ENCODE peak calls at places on chromosomes 5 and 9, in five cellular contexts. One of them, this sample, is unnamed.

GRCh38 chr5:100623719-100624118 is 88.5 kb downstream of the FAM174A start:
- DNase-seq in BE2C: no peak
- DNase-seq in upper lobe of right lung: no peak
- DNase-seq in breast epithelium: no peak
- DNase-seq in esophagus squamous epithelium: no peak
- DNase-seq in this sample: no peak

GRCh38 chr5:176625512-176625911 is 4.8 kb downstream of the SNCB start:
- DNase-seq in BE2C: no peak
- DNase-seq in upper lobe of right lung: no peak
- DNase-seq in breast epithelium: no peak
- DNase-seq in esophagus squamous epithelium: no peak
- DNase-seq in this sample: no peak

GRCh38 chr5:89816038-89816437 is 593.5 kb downstream of the CETN3 start:
- DNase-seq in BE2C: no peak
- DNase-seq in upper lobe of right lung: no peak
- DNase-seq in breast epithelium: no peak
- DNase-seq in esophagus squamous epithelium: no peak
- DNase-seq in this sample: no peak

GRCh38 chr9:14321517-14322125 is 7.7 kb upstream of the NFIB start:
- DNase-seq in BE2C: no peak
- DNase-seq in upper lobe of right lung: no peak
- DNase-seq in breast epithelium: no peak
- DNase-seq in esophagus squamous epithelium: no peak
- DNase-seq in this sample: no peak

GRCh38 chr5:147671365-147671764 is 111.2 kb downstream of the JAKMIP2 start:
- DNase-seq in BE2C: no peak
- DNase-seq in upper lobe of right lung: no peak
- DNase-seq in breast epithelium: no peak
- DNase-seq in esophagus squamous epithelium: no peak
- DNase-seq in this sample: no peak

GRCh38 chr9:7894231-7894630 is 94.7 kb upstream of the DMAC1 start:
- DNase-seq in BE2C: no peak
- DNase-seq in upper lobe of right lung: no peak
- DNase-seq in breast epithelium: no peak
- DNase-seq in esophagus squamous epithelium: no peak
- DNase-seq in this sample: no peak

GRCh38 chr5:76754765-76755164 is 38.8 kb downstream of the F2R start:
- DNase-seq in BE2C: no peak
- DNase-seq in upper lobe of right lung: no peak
- DNase-seq in breast epithelium: no peak
- DNase-seq in esophagus squamous epithelium: no peak
- DNase-seq in this sample: no peak

GRCh38 chr9:76593011-76593347 is 134.0 kb downstream of the GCNT1 start:
- DNase-seq in BE2C: no peak
- DNase-seq in upper lobe of right lung: no peak
- DNase-seq in breast epithelium: no peak
- DNase-seq in esophagus squamous epithelium: no peak
- DNase-seq in this sample: no peak

GRCh38 chr5:52620315-52620714 is 167.4 kb upstream of the ITGA1 start:
- DNase-seq in BE2C: no peak
- DNase-seq in upper lobe of right lung: no peak
- DNase-seq in breast epithelium: no peak
- DNase-seq in esophagus squamous epithelium: no peak
- DNase-seq in this sample: no peak

GRCh38 chr5:96984506-96985192 is 48.8 kb downstream of the LNPEP start:
- DNase-seq in BE2C: no peak
- DNase-seq in upper lobe of right lung: no peak
- DNase-seq in breast epithelium: no peak
- DNase-seq in esophagus squamous epithelium: no peak
- DNase-seq in this sample: no peak

GRCh38 chr5:5246736-5247135 is 106.6 kb downstream of the ADAMTS16 start:
- DNase-seq in BE2C: no peak
- DNase-seq in upper lobe of right lung: no peak
- DNase-seq in breast epithelium: no peak
- DNase-seq in esophagus squamous epithelium: no peak
- DNase-seq in this sample: no peak

GRCh38 chr9:113589890-113590289 is 126.4 kb downstream of the RGS3 start:
- DNase-seq in BE2C: no peak
- DNase-seq in upper lobe of right lung: no peak
- DNase-seq in breast epithelium: no peak
- DNase-seq in esophagus squamous epithelium: no peak
- DNase-seq in this sample: no peak

GRCh38 chr5:178630475-178630930 is 3.7 kb upstream of the CLK4 start:
- DNase-seq in BE2C: no peak
- DNase-seq in upper lobe of right lung: no peak
- DNase-seq in breast epithelium: no peak
- DNase-seq in esophagus squamous epithelium: no peak
- DNase-seq in this sample: no peak

GRCh38 chr9:89021154-89021803 is 30.0 kb downstream of the S1PR3 start:
- DNase-seq in BE2C: no peak
- DNase-seq in upper lobe of right lung: no peak
- DNase-seq in breast epithelium: peak
- DNase-seq in esophagus squamous epithelium: no peak
- DNase-seq in this sample: no peak

GRCh38 chr5:19492861-19493260 is 495.1 kb downstream of the CDH18 start:
- DNase-seq in BE2C: no peak
- DNase-seq in upper lobe of right lung: no peak
- DNase-seq in breast epithelium: no peak
- DNase-seq in esophagus squamous epithelium: no peak
- DNase-seq in this sample: no peak

GRCh38 chr9:119101048-119101447 is 268.2 kb downstream of the BRINP1 start:
- DNase-seq in BE2C: no peak
- DNase-seq in upper lobe of right lung: no peak
- DNase-seq in breast epithelium: no peak
- DNase-seq in esophagus squamous epithelium: no peak
- DNase-seq in this sample: no peak

GRCh38 chr9:116644099-116644688 is 42.9 kb upstream of the TRIM32 start:
- DNase-seq in BE2C: no peak
- DNase-seq in upper lobe of right lung: no peak
- DNase-seq in breast epithelium: no peak
- DNase-seq in esophagus squamous epithelium: no peak
- DNase-seq in this sample: no peak

GRCh38 chr9:91419222-91420191 is 4.1 kb downstream of the NFIL3 start:
- DNase-seq in BE2C: no peak
- DNase-seq in upper lobe of right lung: peak
- DNase-seq in breast epithelium: no peak
- DNase-seq in esophagus squamous epithelium: no peak
- DNase-seq in this sample: no peak

GRCh38 chr9:38227656-38228055 is 158.6 kb upstream of the SHB start:
- DNase-seq in BE2C: peak
- DNase-seq in upper lobe of right lung: peak
- DNase-seq in breast epithelium: no peak
- DNase-seq in esophagus squamous epithelium: no peak
- DNase-seq in this sample: no peak

GRCh38 chr5:143599474-143599873 is 196.0 kb upstream of the NR3C1 start:
- DNase-seq in BE2C: no peak
- DNase-seq in upper lobe of right lung: no peak
- DNase-seq in breast epithelium: no peak
- DNase-seq in esophagus squamous epithelium: no peak
- DNase-seq in this sample: no peak

GRCh38 chr5:123610665-123611406 is 98.9 kb downstream of the CSNK1G3 start:
- DNase-seq in BE2C: peak
- DNase-seq in upper lobe of right lung: no peak
- DNase-seq in breast epithelium: no peak
- DNase-seq in esophagus squamous epithelium: no peak
- DNase-seq in this sample: peak

GRCh38 chr5:61052870-61053269 is 107.9 kb downstream of the NDUFAF2 start:
- DNase-seq in BE2C: no peak
- DNase-seq in upper lobe of right lung: no peak
- DNase-seq in breast epithelium: no peak
- DNase-seq in esophagus squamous epithelium: no peak
- DNase-seq in this sample: no peak

GRCh38 chr5:160475864-160476438 is 54.3 kb downstream of the PTTG1 start:
- DNase-seq in BE2C: no peak
- DNase-seq in upper lobe of right lung: no peak
- DNase-seq in breast epithelium: no peak
- DNase-seq in esophagus squamous epithelium: no peak
- DNase-seq in this sample: no peak

GRCh38 chr9:115939065-115939765 is 214.4 kb upstream of the PAPPA start:
- DNase-seq in BE2C: no peak
- DNase-seq in upper lobe of right lung: no peak
- DNase-seq in breast epithelium: no peak
- DNase-seq in esophagus squamous epithelium: no peak
- DNase-seq in this sample: no peak

GRCh38 chr5:125835293-125836172 is 587.7 kb upstream of the GRAMD2B start:
- DNase-seq in BE2C: peak
- DNase-seq in upper lobe of right lung: peak
- DNase-seq in breast epithelium: no peak
- DNase-seq in esophagus squamous epithelium: no peak
- DNase-seq in this sample: peak

GRCh38 chr5:87872986-87873385 is 395.7 kb downstream of the TMEM161B start:
- DNase-seq in BE2C: no peak
- DNase-seq in upper lobe of right lung: no peak
- DNase-seq in breast epithelium: no peak
- DNase-seq in esophagus squamous epithelium: no peak
- DNase-seq in this sample: peak

GRCh38 chr5:83405662-83406061 is 65.9 kb upstream of the VCAN start:
- DNase-seq in BE2C: no peak
- DNase-seq in upper lobe of right lung: no peak
- DNase-seq in breast epithelium: no peak
- DNase-seq in esophagus squamous epithelium: no peak
- DNase-seq in this sample: no peak

DNA sequence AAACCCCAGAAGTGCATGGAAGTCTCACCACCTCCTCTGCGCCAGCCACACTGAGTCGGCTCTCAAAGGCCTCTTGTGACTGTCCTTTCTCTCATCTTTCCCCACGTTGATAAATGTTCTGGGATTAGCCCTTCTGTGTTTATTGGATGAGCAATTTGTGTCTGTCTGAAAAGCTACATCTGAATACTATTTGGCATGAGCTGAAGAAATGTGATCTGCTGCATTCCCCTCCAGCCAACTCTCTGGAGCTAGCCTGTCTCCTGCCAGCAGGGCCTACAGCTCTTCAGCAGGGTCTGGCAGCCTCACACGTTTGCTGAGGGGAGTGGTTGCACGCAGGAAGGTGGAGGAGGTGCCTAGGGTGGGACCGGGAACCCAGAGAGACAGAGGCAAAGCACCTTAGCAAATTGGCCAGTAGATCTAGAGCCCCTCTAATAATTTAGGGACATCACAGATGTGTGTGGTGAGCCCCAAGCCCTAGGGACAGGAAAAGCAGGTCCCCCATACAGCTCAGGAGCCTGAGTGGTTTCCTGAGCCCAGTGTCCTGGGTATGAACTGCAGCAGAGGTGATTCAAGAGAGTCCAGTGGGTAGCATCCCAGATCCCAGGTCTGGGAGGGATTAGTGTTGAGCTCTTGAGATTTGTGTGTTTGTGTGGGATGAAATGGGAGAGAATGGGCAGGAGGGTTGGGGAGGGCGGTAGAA is 20.5 kb upstream of the B4GALT1 start:
- DNase-seq in BE2C: no peak
- DNase-seq in upper lobe of right lung: no peak
- DNase-seq in breast epithelium: no peak
- DNase-seq in esophagus squamous epithelium: no peak
- DNase-seq in this sample: no peak
- TF ChIP-seq CTCF in BE2C: no peak
- TF ChIP-seq CTCF in upper lobe of right lung: no peak
- TF ChIP-seq CTCF in breast epithelium: no peak
- TF ChIP-seq CTCF in esophagus squamous epithelium: no peak
- TF ChIP-seq CTCF in this sample: no peak

GRCh38 chr5:149268928-149269557 is 2.6 kb upstream of the AFAP1L1 start:
- DNase-seq in BE2C: no peak
- DNase-seq in upper lobe of right lung: no peak
- DNase-seq in breast epithelium: no peak
- DNase-seq in esophagus squamous epithelium: no peak
- DNase-seq in this sample: no peak

GRCh38 chr5:149262315-149262714 is 9.3 kb upstream of the AFAP1L1 start:
- DNase-seq in BE2C: no peak
- DNase-seq in upper lobe of right lung: no peak
- DNase-seq in breast epithelium: no peak
- DNase-seq in esophagus squamous epithelium: no peak
- DNase-seq in this sample: no peak

GRCh38 chr5:149264432-149265069 is 7.1 kb upstream of the AFAP1L1 start:
- DNase-seq in BE2C: peak
- DNase-seq in upper lobe of right lung: no peak
- DNase-seq in breast epithelium: no peak
- DNase-seq in esophagus squamous epithelium: no peak
- DNase-seq in this sample: peak

GRCh38 chr5:149267241-149267973 is 4.3 kb upstream of the AFAP1L1 start:
- DNase-seq in BE2C: no peak
- DNase-seq in upper lobe of right lung: no peak
- DNase-seq in breast epithelium: no peak
- DNase-seq in esophagus squamous epithelium: no peak
- DNase-seq in this sample: no peak

DNA sequence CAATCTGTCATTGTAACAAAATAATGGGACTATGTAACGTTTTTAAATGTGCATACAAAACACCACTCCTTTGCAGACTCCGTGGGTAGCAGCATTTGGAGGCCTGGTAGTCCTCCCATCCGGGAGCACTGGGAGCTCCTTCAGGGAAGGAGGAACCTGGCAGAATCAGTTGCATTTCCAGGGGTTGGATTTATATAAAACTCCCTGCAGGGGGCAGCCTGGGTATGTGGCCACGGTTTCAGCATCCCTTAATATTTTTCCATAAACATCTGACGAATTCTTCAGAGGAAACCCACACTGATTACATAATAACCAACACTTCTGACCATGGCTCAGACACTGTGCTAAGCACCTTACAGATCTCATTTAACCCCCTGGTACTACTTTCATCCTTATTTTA is 6.1 kb upstream of the AFAP1L1 start:
- DNase-seq in BE2C: peak
- DNase-seq in upper lobe of right lung: no peak
- DNase-seq in breast epithelium: no peak
- DNase-seq in esophagus squamous epithelium: no peak
- DNase-seq in this sample: no peak
- TF ChIP-seq CTCF in BE2C: peak
- TF ChIP-seq CTCF in upper lobe of right lung: peak
- TF ChIP-seq CTCF in breast epithelium: no peak
- TF ChIP-seq CTCF in esophagus squamous epithelium: peak
- TF ChIP-seq CTCF in this sample: no peak

GRCh38 chr5:32687167-32687831 is 23.8 kb upstream of the NPR3 start:
- DNase-seq in BE2C: peak
- DNase-seq in upper lobe of right lung: no peak
- DNase-seq in breast epithelium: no peak
- DNase-seq in esophagus squamous epithelium: no peak
- DNase-seq in this sample: no peak

GRCh38 chr5:32690153-32690552 is 21.0 kb upstream of the NPR3 start:
- DNase-seq in BE2C: no peak
- DNase-seq in upper lobe of right lung: no peak
- DNase-seq in breast epithelium: no peak
- DNase-seq in esophagus squamous epithelium: no peak
- DNase-seq in this sample: no peak

GRCh38 chr5:32692066-32692746 is 18.9 kb upstream of the NPR3 start:
- DNase-seq in BE2C: no peak
- DNase-seq in upper lobe of right lung: no peak
- DNase-seq in breast epithelium: no peak
- DNase-seq in esophagus squamous epithelium: no peak
- DNase-seq in this sample: no peak
- TF ChIP-seq CTCF in BE2C: no peak
- TF ChIP-seq CTCF in upper lobe of right lung: no peak
- TF ChIP-seq CTCF in breast epithelium: no peak
- TF ChIP-seq CTCF in esophagus squamous epithelium: no peak
- TF ChIP-seq CTCF in this sample: no peak

GRCh38 chr5:119583684-119584083 is 45.7 kb upstream of the FAM170A start:
- DNase-seq in BE2C: no peak
- DNase-seq in upper lobe of right lung: no peak
- DNase-seq in breast epithelium: no peak
- DNase-seq in esophagus squamous epithelium: no peak
- DNase-seq in this sample: no peak

GRCh38 chr5:119582987-119583386 is 46.4 kb upstream of the FAM170A start:
- DNase-seq in BE2C: no peak
- DNase-seq in upper lobe of right lung: no peak
- DNase-seq in breast epithelium: no peak
- DNase-seq in esophagus squamous epithelium: no peak
- DNase-seq in this sample: no peak

GRCh38 chr5:119578937-119579336 is 50.4 kb upstream of the FAM170A start:
- DNase-seq in BE2C: peak
- DNase-seq in upper lobe of right lung: no peak
- DNase-seq in breast epithelium: no peak
- DNase-seq in esophagus squamous epithelium: no peak
- DNase-seq in this sample: no peak
- TF ChIP-seq CTCF in BE2C: peak
- TF ChIP-seq CTCF in upper lobe of right lung: peak
- TF ChIP-seq CTCF in breast epithelium: no peak
- TF ChIP-seq CTCF in esophagus squamous epithelium: peak
- TF ChIP-seq CTCF in this sample: peak